ENCODE peak calls at places on chromosomes 3 and 15, in ten cellular contexts. One of them, this sample, is unnamed.

GRCh38 chr3:142664819-142665218 is 59.0 kb upstream of the TRPC1 start:
- DNase-seq in pancreas: no peak
- DNase-seq in ureter: no peak
- DNase-seq in hepatocyte: no peak
- DNase-seq in natural killer cell: no peak
- DNase-seq in GM12865: no peak
- DNase-seq in epithelial cell of esophagus: no peak
- DNase-seq in left ventricle myocardium inferior: no peak
- DNase-seq in T-helper 2 cell: no peak
- DNase-seq in NCI-H774: no peak
- DNase-seq in this sample: peak

GRCh38 chr3:39166932-39167532 is 13.6 kb upstream of the CSRNP1 start:
- DNase-seq in NCI-H774: no peak
- DNase-seq in left ventricle myocardium inferior: no peak
- DNase-seq in GM12865: no peak
- DNase-seq in pancreas: peak
- DNase-seq in hepatocyte: peak
- DNase-seq in natural killer cell: no peak
- DNase-seq in T-helper 2 cell: no peak
- DNase-seq in ureter: no peak
- DNase-seq in epithelial cell of esophagus: peak
- DNase-seq in this sample: no peak

GRCh38 chr15:33068531-33068990 is 126.0 kb downstream of the FMN1 start:
- DNase-seq in pancreas: peak
- DNase-seq in ureter: peak
- DNase-seq in NCI-H774: peak
- DNase-seq in epithelial cell of esophagus: peak
- DNase-seq in hepatocyte: no peak
- DNase-seq in GM12865: no peak
- DNase-seq in left ventricle myocardium inferior: peak
- DNase-seq in natural killer cell: no peak
- DNase-seq in T-helper 2 cell: no peak
- DNase-seq in this sample: peak

GRCh38 chr3:138861755-138862333 is 27.1 kb upstream of the PIK3CB start:
- DNase-seq in T-helper 2 cell: no peak
- DNase-seq in epithelial cell of esophagus: peak
- DNase-seq in natural killer cell: no peak
- DNase-seq in hepatocyte: peak
- DNase-seq in ureter: no peak
- DNase-seq in NCI-H774: no peak
- DNase-seq in GM12865: no peak
- DNase-seq in pancreas: no peak
- DNase-seq in left ventricle myocardium inferior: no peak
- DNase-seq in this sample: no peak

GRCh38 chr3:124512881-124513609 is 217.2 kb upstream of the UMPS start:
- DNase-seq in pancreas: peak
- DNase-seq in ureter: no peak
- DNase-seq in GM12865: no peak
- DNase-seq in epithelial cell of esophagus: no peak
- DNase-seq in NCI-H774: no peak
- DNase-seq in natural killer cell: no peak
- DNase-seq in left ventricle myocardium inferior: no peak
- DNase-seq in hepatocyte: peak
- DNase-seq in T-helper 2 cell: no peak
- DNase-seq in this sample: no peak

GRCh38 chr15:65132841-65133549 is 613 bp downstream of the PDCD7 start:
- DNase-seq in pancreas: peak
- DNase-seq in natural killer cell: peak
- DNase-seq in epithelial cell of esophagus: peak
- DNase-seq in ureter: peak
- DNase-seq in T-helper 2 cell: no peak
- DNase-seq in left ventricle myocardium inferior: peak
- DNase-seq in NCI-H774: no peak
- DNase-seq in GM12865: peak
- DNase-seq in hepatocyte: peak
- DNase-seq in this sample: peak

GRCh38 chr3:153289334-153289808 is 127.3 kb downstream of the RAP2B start:
- DNase-seq in NCI-H774: no peak
- DNase-seq in left ventricle myocardium inferior: no peak
- DNase-seq in ureter: no peak
- DNase-seq in hepatocyte: no peak
- DNase-seq in pancreas: no peak
- DNase-seq in epithelial cell of esophagus: peak
- DNase-seq in T-helper 2 cell: no peak
- DNase-seq in GM12865: no peak
- DNase-seq in natural killer cell: no peak
- DNase-seq in this sample: no peak

GRCh38 chr15:96331942-96332853 is 1.7 kb downstream of the NR2F2 start:
- DNase-seq in hepatocyte: peak
- DNase-seq in natural killer cell: no peak
- DNase-seq in pancreas: peak
- DNase-seq in T-helper 2 cell: no peak
- DNase-seq in ureter: peak
- DNase-seq in left ventricle myocardium inferior: no peak
- DNase-seq in epithelial cell of esophagus: peak
- DNase-seq in GM12865: no peak
- DNase-seq in NCI-H774: peak
- DNase-seq in this sample: peak

GRCh38 chr15:71921191-71921590 is 110.8 kb downstream of the NR2E3 start:
- DNase-seq in hepatocyte: no peak
- DNase-seq in ureter: no peak
- DNase-seq in pancreas: no peak
- DNase-seq in GM12865: no peak
- DNase-seq in epithelial cell of esophagus: peak
- DNase-seq in left ventricle myocardium inferior: no peak
- DNase-seq in T-helper 2 cell: no peak
- DNase-seq in NCI-H774: no peak
- DNase-seq in natural killer cell: no peak
- DNase-seq in this sample: no peak

GRCh38 chr3:73086071-73086494 is 24.6 kb downstream of the EBLN2 start:
- DNase-seq in GM12865: peak
- DNase-seq in NCI-H774: no peak
- DNase-seq in ureter: peak
- DNase-seq in left ventricle myocardium inferior: no peak
- DNase-seq in natural killer cell: peak
- DNase-seq in T-helper 2 cell: no peak
- DNase-seq in epithelial cell of esophagus: peak
- DNase-seq in hepatocyte: peak
- DNase-seq in pancreas: peak
- DNase-seq in this sample: peak

GRCh38 chr15:63521405-63522142 is 17.2 kb downstream of the USP3 start:
- DNase-seq in epithelial cell of esophagus: no peak
- DNase-seq in left ventricle myocardium inferior: no peak
- DNase-seq in natural killer cell: no peak
- DNase-seq in pancreas: no peak
- DNase-seq in GM12865: no peak
- DNase-seq in hepatocyte: no peak
- DNase-seq in ureter: no peak
- DNase-seq in NCI-H774: no peak
- DNase-seq in T-helper 2 cell: no peak
- DNase-seq in this sample: no peak

GRCh38 chr3:49602877-49603411 is 48.7 kb downstream of the BSN start:
- DNase-seq in hepatocyte: no peak
- DNase-seq in GM12865: peak
- DNase-seq in pancreas: no peak
- DNase-seq in NCI-H774: no peak
- DNase-seq in ureter: no peak
- DNase-seq in left ventricle myocardium inferior: no peak
- DNase-seq in natural killer cell: no peak
- DNase-seq in epithelial cell of esophagus: peak
- DNase-seq in T-helper 2 cell: no peak
- DNase-seq in this sample: no peak

GRCh38 chr3:31250116-31250813 is 282.5 kb upstream of the STT3B start:
- DNase-seq in epithelial cell of esophagus: peak
- DNase-seq in GM12865: peak
- DNase-seq in NCI-H774: no peak
- DNase-seq in T-helper 2 cell: no peak
- DNase-seq in pancreas: no peak
- DNase-seq in natural killer cell: no peak
- DNase-seq in ureter: no peak
- DNase-seq in hepatocyte: no peak
- DNase-seq in left ventricle myocardium inferior: no peak
- DNase-seq in this sample: no peak

GRCh38 chr3:71168961-71169411 is 414.5 kb downstream of the FOXP1 start:
- DNase-seq in pancreas: no peak
- DNase-seq in ureter: no peak
- DNase-seq in epithelial cell of esophagus: no peak
- DNase-seq in T-helper 2 cell: no peak
- DNase-seq in hepatocyte: no peak
- DNase-seq in GM12865: no peak
- DNase-seq in NCI-H774: no peak
- DNase-seq in left ventricle myocardium inferior: no peak
- DNase-seq in natural killer cell: no peak
- DNase-seq in this sample: peak

GRCh38 chr3:19899264-19899663 is 34.8 kb downstream of the EFHB start:
- DNase-seq in NCI-H774: no peak
- DNase-seq in T-helper 2 cell: no peak
- DNase-seq in GM12865: no peak
- DNase-seq in left ventricle myocardium inferior: no peak
- DNase-seq in hepatocyte: no peak
- DNase-seq in natural killer cell: no peak
- DNase-seq in epithelial cell of esophagus: no peak
- DNase-seq in pancreas: no peak
- DNase-seq in ureter: no peak
- DNase-seq in this sample: no peak

GRCh38 chr15:68820205-68820588 is 498 bp downstream of the ANP32A start:
- DNase-seq in epithelial cell of esophagus: peak
- DNase-seq in T-helper 2 cell: peak
- DNase-seq in left ventricle myocardium inferior: peak
- DNase-seq in NCI-H774: peak
- DNase-seq in GM12865: peak
- DNase-seq in ureter: peak
- DNase-seq in hepatocyte: peak
- DNase-seq in pancreas: peak
- DNase-seq in natural killer cell: peak
- DNase-seq in this sample: peak

GRCh38 chr15:39944711-39945110 is 10.8 kb downstream of the EIF2AK4 start:
- DNase-seq in NCI-H774: no peak
- DNase-seq in epithelial cell of esophagus: no peak
- DNase-seq in pancreas: no peak
- DNase-seq in ureter: no peak
- DNase-seq in hepatocyte: no peak
- DNase-seq in natural killer cell: no peak
- DNase-seq in left ventricle myocardium inferior: no peak
- DNase-seq in GM12865: no peak
- DNase-seq in T-helper 2 cell: no peak
- DNase-seq in this sample: no peak

GRCh38 chr3:101235048-101235447 is 85.3 kb downstream of the IMPG2 start:
- DNase-seq in pancreas: no peak
- DNase-seq in left ventricle myocardium inferior: no peak
- DNase-seq in hepatocyte: no peak
- DNase-seq in T-helper 2 cell: no peak
- DNase-seq in GM12865: no peak
- DNase-seq in natural killer cell: no peak
- DNase-seq in NCI-H774: no peak
- DNase-seq in epithelial cell of esophagus: no peak
- DNase-seq in ureter: no peak
- DNase-seq in this sample: no peak

This sample was measured in left kidney.